ENCODE peak calls at places on chromosomes 6 and 20, in five cellular contexts. M is ovary, O is right atrium auricular region, F is gastrocnemius medialis, T is psoas muscle. D is an unnamed sample.

GRCh38 chr20:46230811-46231282 is 77.5 kb downstream of the CDH22 start:
- DNase-seq in M (no peak), O (no peak), F (no peak), T (no peak), D (no peak)

GRCh38 chr6:147227770-147228320 is 23.6 kb downstream of the STXBP5 start:
- DNase-seq in M (no peak), O (no peak), F (no peak), T (no peak), D (no peak)

GRCh38 chr6:20490591-20490990 is 43.7 kb upstream of the CDKAL1 start:
- DNase-seq in M (no peak), O (no peak), F (no peak), T (no peak), D (no peak)

GRCh38 chr6:134278000-134278399 is 39.9 kb downstream of the SGK1 start:
- DNase-seq in M (no peak), O (no peak), F (no peak), T (no peak), D (no peak)

GRCh38 chr6:55174211-55175013 is at the start of gene HCRTR2:
- DNase-seq in M (no peak), O (no peak), F (no peak), T (no peak), D (peak; percentile 8)

GRCh38 chr6:34638834-34639736 is 57.5 kb downstream of the ILRUN start:
- DNase-seq in M (no peak), O (no peak), F (peak; percentile 48), T (no peak), D (no peak)

GRCh38 chr20:47857994-47858557 is 72.8 kb upstream of the SULF2 start:
- DNase-seq in M (peak; percentile 51), O (peak; percentile 64), F (no peak), T (peak; percentile 32), D (no peak)

GRCh38 chr6:163133017-163133416 is 281.5 kb upstream of the QKI start:
- DNase-seq in M (no peak), O (no peak), F (no peak), T (no peak), D (no peak)

GRCh38 chr6:82080767-82081166 is 166.8 kb downstream of the IBTK start:
- DNase-seq in M (no peak), O (no peak), F (no peak), T (no peak), D (no peak)

GRCh38 chr20:53598140-53599038 is 4.8 kb upstream of the ZNF217 start:
- DNase-seq in M (no peak), O (peak; percentile 53), F (no peak), T (no peak), D (no peak)

GRCh38 chr6:11263185-11263817 is 30.8 kb upstream of the NEDD9 start:
- DNase-seq in M (peak; percentile 45), O (peak; percentile 92), F (peak; percentile 37), T (peak; percentile 46), D (peak; percentile 68)

DNA sequence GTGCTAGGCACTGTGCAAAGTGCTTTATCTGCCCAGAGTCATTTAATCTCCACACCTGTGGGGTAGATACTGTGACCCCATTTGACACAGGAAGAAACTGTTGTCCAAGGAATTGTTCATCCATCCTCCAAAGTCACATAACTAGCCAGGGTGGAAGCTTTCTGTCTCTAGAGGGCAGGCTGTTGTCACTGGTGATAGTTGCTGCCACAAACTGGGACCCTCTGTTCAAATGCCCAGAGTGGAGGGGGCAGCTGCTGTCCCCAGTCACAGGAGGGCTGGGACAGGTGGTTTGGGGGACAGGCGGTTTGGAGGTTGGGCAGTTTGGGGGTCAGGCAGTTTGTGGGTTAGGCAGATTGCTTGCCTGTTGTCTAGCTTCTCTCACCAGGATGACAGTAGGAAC is 16.1 kb upstream of the TMEM242 start:
- DNase-seq in M (no peak), O (no peak), F (no peak), T (no peak), D (no peak)
- TF ChIP-seq CTCF in M (no peak), O (no peak), F (no peak), T (no peak), D (no peak)

DNA sequence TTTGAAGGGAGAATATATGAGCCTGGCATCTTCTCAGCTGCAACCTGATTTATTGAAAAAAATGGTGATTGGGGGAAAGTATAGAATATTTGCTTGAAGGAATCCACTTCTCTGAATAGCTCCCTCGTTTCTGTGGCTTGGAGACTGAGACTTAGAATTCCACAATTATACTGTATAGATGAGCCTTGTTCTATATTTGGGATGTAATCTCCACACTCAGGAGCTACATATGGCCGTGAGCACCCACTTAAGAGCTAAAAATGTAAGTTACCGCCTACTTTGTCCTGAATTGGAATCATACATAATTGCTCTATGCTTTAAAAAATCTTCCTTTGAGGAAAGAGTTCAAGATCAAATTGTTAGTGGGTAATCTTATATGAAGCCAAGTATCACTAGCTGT is 254.2 kb downstream of the SOX4 start:
- DNase-seq in M (no peak), O (no peak), F (no peak), T (no peak), D (no peak)
- TF ChIP-seq CTCF in M (no peak), O (no peak), F (no peak), T (no peak), D (no peak)

DNA sequence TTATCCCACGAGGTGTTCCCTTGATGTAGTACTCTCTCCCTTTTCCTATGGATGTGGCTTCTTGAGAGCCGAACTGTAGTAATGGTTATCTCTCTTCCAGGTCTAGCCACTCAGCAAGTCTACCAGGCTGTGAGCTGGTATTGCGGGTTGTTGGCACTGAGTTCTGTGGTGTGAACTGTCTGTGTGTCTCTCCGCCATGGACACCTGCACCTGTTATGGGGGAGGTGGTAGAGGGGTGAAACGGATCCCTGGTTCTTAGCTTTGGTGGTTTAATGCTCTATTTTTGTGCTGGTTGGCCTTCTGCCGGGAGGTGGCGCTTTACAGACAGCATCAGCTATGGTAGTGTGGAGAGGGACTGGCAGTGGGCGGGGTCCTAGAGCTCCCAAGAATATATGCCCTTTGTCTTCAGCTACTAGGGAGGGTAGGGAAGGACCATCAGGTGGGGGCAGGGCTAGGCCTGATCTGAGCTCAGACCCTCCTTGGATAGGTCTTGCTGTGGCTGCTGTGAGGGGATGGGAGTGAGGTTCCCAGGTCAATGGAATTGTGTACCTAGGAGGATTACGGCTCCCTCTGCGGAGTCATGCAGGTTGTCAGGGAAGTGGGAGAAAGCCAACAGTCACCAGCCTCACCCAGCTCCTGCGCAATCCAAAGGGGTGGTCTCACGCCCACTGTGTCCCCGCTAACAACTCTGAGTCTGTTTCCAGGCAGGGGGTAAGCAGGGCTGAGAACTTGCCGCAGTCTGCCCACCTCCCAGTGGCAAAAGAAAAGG is 154.2 kb downstream of the CCDC170 start:
- DNase-seq in M (no peak), O (no peak), F (no peak), T (no peak), D (no peak)
- TF ChIP-seq CTCF in M (no peak), O (no peak), F (no peak), T (no peak), D (no peak)

GRCh38 chr20:15708984-15709598 is 864.2 kb downstream of the KIF16B start:
- DNase-seq in M (no peak), O (no peak), F (peak; percentile 11), T (peak; percentile 30), D (peak; percentile 71)
- TF ChIP-seq CTCF in M (no peak), O (peak; percentile 65), F (no peak), T (peak; percentile 24), D (peak; percentile 40)

GRCh38 chr6:73801652-73802268 is 105.8 kb downstream of the CD109 start:
- DNase-seq in M (no peak), O (no peak), F (no peak), T (no peak), D (no peak)
- TF ChIP-seq CTCF in M (no peak), O (no peak), F (no peak), T (no peak), D (no peak)

DNA sequence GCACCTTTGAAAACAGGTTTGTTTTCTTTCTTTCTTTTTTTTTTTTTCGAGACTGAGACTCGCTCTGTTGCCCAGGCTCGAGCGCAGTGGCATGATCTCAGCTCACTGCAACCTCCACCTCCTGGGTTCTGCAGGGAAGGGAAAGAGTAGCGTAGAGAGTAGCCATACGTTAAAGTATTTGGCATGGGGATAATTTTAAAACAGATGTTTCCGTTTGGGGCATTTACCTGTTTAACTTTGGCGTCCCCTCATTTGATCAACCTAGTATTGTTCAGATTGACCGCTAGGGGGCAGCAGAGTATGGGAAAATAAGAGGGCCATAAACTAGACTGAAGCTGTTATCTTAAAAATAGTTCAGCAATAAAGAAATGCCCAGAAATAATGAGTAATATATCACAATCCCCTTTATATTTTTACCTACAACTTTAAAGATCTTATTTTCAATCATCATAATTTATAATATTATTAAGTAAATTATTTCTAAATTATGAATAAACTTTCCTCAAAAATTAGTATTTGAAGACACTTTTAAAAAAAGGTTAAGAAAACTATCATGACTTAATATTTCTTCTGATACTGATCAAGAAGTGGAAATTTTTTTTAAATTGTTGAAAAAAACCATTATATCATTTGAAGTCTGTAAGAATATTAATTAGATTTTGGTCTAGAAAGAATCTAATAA is 7.6 kb upstream of the TAAR9 start:
- DNase-seq in M (peak; percentile 27), O (no peak), F (peak; percentile 24), T (no peak), D (peak; percentile 64)
- TF ChIP-seq CTCF in M (peak; percentile 42), O (peak; percentile 87), F (peak; percentile 68), T (peak; percentile 85), D (peak; percentile 81)

DNA sequence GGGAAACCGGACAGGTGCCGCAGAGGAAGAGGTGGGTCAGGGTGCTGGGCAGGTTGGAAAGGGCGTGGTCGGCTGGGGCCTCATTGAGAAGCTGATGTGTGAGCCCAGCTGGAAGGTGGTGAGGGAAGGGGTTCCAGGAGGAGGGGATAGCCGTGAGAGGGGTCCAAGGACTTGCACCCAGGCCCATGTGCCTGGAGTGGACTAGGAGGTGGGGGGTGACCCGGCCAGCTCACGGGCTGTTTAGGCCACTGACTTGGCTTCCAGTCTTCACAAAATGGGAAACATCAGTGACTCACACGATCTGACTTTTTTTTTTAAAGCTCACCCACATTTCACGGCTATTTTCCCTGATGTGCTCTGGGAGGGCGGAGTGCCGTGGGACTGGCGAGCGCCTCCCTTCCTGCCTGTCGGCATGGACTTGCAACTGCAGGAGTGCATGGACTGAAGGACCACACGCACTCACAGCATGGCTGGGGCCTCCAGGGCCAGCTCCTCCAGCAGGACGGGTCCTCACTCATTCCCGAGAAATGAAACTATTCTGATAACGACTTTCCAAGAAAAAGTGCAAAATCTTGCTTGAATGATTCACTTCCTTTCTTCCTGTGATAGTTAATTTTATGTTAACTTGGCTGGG is 13.5 kb upstream of the PDE10A start:
- DNase-seq in M (no peak), O (no peak), F (no peak), T (no peak), D (no peak)
- TF ChIP-seq CTCF in M (no peak), O (peak; percentile 55), F (no peak), T (peak; percentile 9), D (no peak)

D was measured in body of pancreas.